ENCODE peak calls at places on chromosomes 5 and 9, in ten cellular contexts. U, T, Y, X, C, L, H, G, A and N are unnamed samples.

GRCh38 chr5:80988419-80988925 is 28.3 kb downstream of the RASGRF2 start:
- DNase-seq in U (no peak), T (no peak), Y (no peak), X (no peak), C (no peak), L (no peak), H (no peak), G (no peak), A (no peak), N (no peak)

GRCh38 chr5:62037972-62038371 is 268.0 kb upstream of the KIF2A start:
- DNase-seq in U (no peak), T (no peak), Y (no peak), X (no peak), C (no peak), L (peak; percentile 3), H (no peak), G (no peak), A (no peak), N (no peak)

GRCh38 chr5:134649163-134649916 is 755 bp downstream of the SEC24A start:
- DNase-seq in U (peak; percentile 27), T (no peak), Y (no peak), X (no peak), C (no peak), L (peak; percentile 39), H (peak; percentile 31), G (peak; percentile 42), A (no peak), N (peak; percentile 88)

GRCh38 chr9:38227656-38228055 is 158.6 kb upstream of the SHB start:
- DNase-seq in U (no peak), T (peak; percentile 38), Y (no peak), X (no peak), C (no peak), L (peak; percentile 57), H (no peak), G (no peak), A (no peak), N (no peak)

GRCh38 chr9:114968710-114969109 is 38.3 kb upstream of the TNFSF8 start:
- DNase-seq in U (no peak), T (no peak), Y (no peak), X (no peak), C (no peak), L (no peak), H (no peak), G (no peak), A (no peak), N (no peak)

GRCh38 chr5:134503937-134504437 is 21.5 kb upstream of the JADE2 start:
- DNase-seq in U (no peak), T (no peak), Y (no peak), X (no peak), C (no peak), L (no peak), H (no peak), G (no peak), A (no peak), N (no peak)

GRCh38 chr9:7234144-7234543 is 476.4 kb downstream of the KDM4C start:
- DNase-seq in U (no peak), T (peak; percentile 18), Y (peak; percentile 41), X (no peak), C (no peak), L (peak; percentile 7), H (no peak), G (no peak), A (no peak), N (no peak)

GRCh38 chr9:125632321-125633115 is 74.5 kb downstream of the MAPKAP1 start:
- DNase-seq in U (no peak), T (peak; percentile 79), Y (no peak), X (no peak), C (no peak), L (no peak), H (no peak), G (no peak), A (no peak), N (no peak)

GRCh38 chr9:70600479-70600878 is 186.0 kb upstream of the KLF9 start:
- DNase-seq in U (peak; percentile 82), T (no peak), Y (no peak), X (no peak), C (no peak), L (no peak), H (no peak), G (peak; percentile 40), A (no peak), N (no peak)
- H3K27ac ChIP-seq in U (peak overlapping the region; percentile 91), T (no peak overlapping the region), Y (no peak overlapping the region), X (peak overlapping the region; percentile 87), C (peak overlapping the region; percentile 76), L (peak overlapping the region; percentile 90), H (peak overlapping the region; percentile 84), G (peak overlapping the region; percentile 83), A (no peak overlapping the region), N (peak overlapping the region; percentile 24)

GRCh38 chr5:1105350-1106265 is 6.3 kb downstream of the SLC12A7 start:
- DNase-seq in U (no peak), T (peak; percentile 65), Y (no peak), X (no peak), C (no peak), L (no peak), H (peak; percentile 63), G (no peak), A (no peak), N (no peak)
- H3K4me3 ChIP-seq in U (no peak overlapping the region), T (no peak overlapping the region), Y (no peak overlapping the region), X (no peak overlapping the region), C (no peak overlapping the region), L (no peak overlapping the region), H (peak overlapping the region; percentile 28), G (no peak overlapping the region), A (peak overlapping the region; percentile 90), N (no peak overlapping the region)

GRCh38 chr5:151656311-151656710 is 30.4 kb downstream of the SPARC start:
- DNase-seq in U (no peak), T (no peak), Y (no peak), X (no peak), C (no peak), L (no peak), H (no peak), G (no peak), A (no peak), N (no peak)

GRCh38 chr5:151657105-151657504 is 29.6 kb downstream of the SPARC start:
- DNase-seq in U (no peak), T (no peak), Y (no peak), X (no peak), C (no peak), L (no peak), H (no peak), G (no peak), A (no peak), N (no peak)

GRCh38 chr5:151660616-151661015 is 26.1 kb downstream of the SPARC start:
- DNase-seq in U (no peak), T (no peak), Y (no peak), X (no peak), C (no peak), L (no peak), H (no peak), G (no peak), A (no peak), N (no peak)

GRCh38 chr5:151661096-151661495 is 25.6 kb downstream of the SPARC start:
- DNase-seq in U (no peak), T (no peak), Y (no peak), X (no peak), C (no peak), L (no peak), H (no peak), G (no peak), A (no peak), N (no peak)

DNA sequence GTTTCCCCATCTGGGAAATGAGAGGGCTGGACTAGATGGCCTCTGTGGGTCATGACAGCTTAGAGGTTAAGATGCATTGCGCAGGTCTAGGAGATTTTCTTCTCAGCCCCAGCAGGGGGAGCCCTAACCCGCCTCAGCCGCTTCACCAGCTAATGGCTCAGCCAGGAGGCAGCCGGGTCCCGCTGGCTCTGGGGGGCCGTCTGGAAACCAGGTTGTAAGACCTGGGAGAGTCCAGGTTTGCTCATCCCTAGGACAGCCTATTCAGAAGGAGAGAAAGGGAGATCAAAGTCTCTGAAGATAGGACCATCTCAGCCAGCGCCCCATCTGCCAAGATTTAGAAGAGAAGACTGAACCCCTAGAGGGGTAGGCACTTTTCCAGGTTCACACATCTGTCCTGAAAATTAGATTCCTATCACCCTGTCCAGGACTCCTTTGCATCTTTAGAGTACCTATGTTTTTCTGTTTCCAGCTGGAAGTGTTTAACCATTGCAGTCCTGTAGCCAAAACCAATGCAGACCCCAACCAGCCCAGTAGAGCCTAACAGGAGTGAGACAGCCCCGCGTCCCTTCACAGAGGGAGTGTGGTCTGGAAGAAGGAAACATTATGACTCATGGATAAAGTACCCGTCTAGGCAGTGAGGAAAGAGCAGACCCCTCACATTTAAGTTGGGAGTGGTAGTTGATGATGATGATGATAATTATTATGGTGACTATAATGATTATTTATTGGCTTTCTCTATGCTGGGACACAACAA is 27.5 kb downstream of the SPARC start:
- DNase-seq in U (peak; percentile 93), T (peak; percentile 75), Y (peak; percentile 70), X (peak; percentile 91), C (peak; percentile 49), L (peak; percentile 81), H (peak; percentile 73), G (peak; percentile 78), A (peak; percentile 47), N (peak; percentile 94)
- TF ChIP-seq POLR2AphosphoS5 in U (peak; percentile 21), T (no peak), Y (no peak), X (no peak), C (no peak), L (no peak), H (no peak), G (no peak), A (peak; percentile 29), N (peak; percentile 61)

DNA sequence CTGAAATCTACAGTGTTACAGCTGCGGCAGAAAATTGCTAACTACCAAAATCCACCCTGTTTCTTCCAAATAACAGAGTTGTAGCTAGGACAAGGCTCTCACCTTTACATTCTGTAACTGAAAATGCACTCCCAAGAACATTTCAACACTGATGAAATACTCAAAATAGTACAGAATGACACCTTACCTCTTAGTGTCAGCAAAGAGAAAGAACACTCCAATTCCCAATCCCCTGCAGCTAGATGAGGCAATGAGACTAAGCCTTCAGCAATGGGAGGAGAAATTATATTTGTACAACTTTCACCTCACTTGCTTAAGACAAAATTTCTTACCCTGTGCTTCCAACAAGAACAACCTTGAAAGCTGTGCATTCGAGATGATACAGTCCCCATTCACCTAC is 31.2 kb downstream of the STRBP start:
- DNase-seq in U (no peak), T (no peak), Y (no peak), X (no peak), C (no peak), L (no peak), H (no peak), G (no peak), A (no peak), N (no peak)
- H3K27ac ChIP-seq in U (no peak overlapping the region), T (no peak overlapping the region), Y (no peak overlapping the region), X (no peak overlapping the region), C (no peak overlapping the region), L (no peak overlapping the region), H (no peak overlapping the region), G (no peak overlapping the region), A (no peak overlapping the region), N (peak overlapping the region; percentile 13)